ENCODE peak calls at places on chromosomes 11 and 22, in four cellular contexts. X, P, V and I are unnamed samples.

GRCh38 chr22:19115628-19116027 is 6.6 kb downstream of the DGCR2 start:
- DNase-seq in X (no peak), P (no peak), V (no peak), I (no peak)

GRCh38 chr11:28086569-28086968 is 21.4 kb downstream of the KIF18A start:
- DNase-seq in X (no peak), P (no peak), V (no peak), I (no peak)

GRCh38 chr11:13210424-13210823 is 67.2 kb upstream of the BMAL1 start:
- DNase-seq in X (no peak), P (no peak), V (peak), I (peak)

GRCh38 chr11:27241316-27242122 is 121.5 kb downstream of the CCDC34 start:
- DNase-seq in X (no peak), P (no peak), V (no peak), I (no peak)

GRCh38 chr22:46500201-46500600 is 37.2 kb downstream of the CELSR1 start:
- DNase-seq in X (no peak), P (no peak), V (no peak), I (no peak)

GRCh38 chr11:30902929-30903328 is 316.8 kb upstream of the MPPED2 start:
- DNase-seq in X (no peak), P (no peak), V (no peak), I (no peak)

GRCh38 chr22:25546751-25547150 is 17.7 kb upstream of the GRK3 start:
- DNase-seq in X (no peak), P (no peak), V (no peak), I (no peak)

GRCh38 chr11:15101072-15101701 is 13.5 kb upstream of the INSC start:
- DNase-seq in X (peak), P (peak), V (peak), I (peak)

GRCh38 chr11:108890482-108891092 is 225.7 kb downstream of the DDX10 start:
- DNase-seq in X (no peak), P (no peak), V (no peak), I (no peak)

GRCh38 chr11:65611758-65612603 is 2.0 kb downstream of the MAP3K11 start:
- DNase-seq in X (no peak), P (no peak), V (no peak), I (no peak)

GRCh38 chr22:35630891-35631290 is 13.8 kb upstream of the MB start:
- DNase-seq in X (no peak), P (no peak), V (no peak), I (no peak)

GRCh38 chr11:133697161-133697560 is 148.2 kb downstream of the SPATA19 start:
- DNase-seq in X (no peak), P (no peak), V (no peak), I (no peak)

GRCh38 chr11:75966546-75967287 is 151.7 kb downstream of the UVRAG start:
- DNase-seq in X (no peak), P (no peak), V (no peak), I (no peak)

GRCh38 chr11:73445980-73446379 is 69.8 kb downstream of the RELT start:
- DNase-seq in X (no peak), P (no peak), V (no peak), I (no peak)

GRCh38 chr11:112260490-112260889 is at the start of gene PLET1:
- DNase-seq in X (no peak), P (no peak), V (no peak), I (no peak)

GRCh38 chr11:36129955-36130354 is 159.3 kb downstream of the COMMD9 start:
- DNase-seq in X (no peak), P (no peak), V (no peak), I (no peak)

GRCh38 chr11:70483940-70484339 is 85.6 kb downstream of the CTTN start:
- DNase-seq in X (no peak), P (no peak), V (no peak), I (no peak)

GRCh38 chr11:57179701-57180100 is 2.1 kb upstream of the LRRC55 start:
- DNase-seq in X (no peak), P (no peak), V (no peak), I (no peak)

GRCh38 chr11:35404397-35404775 is 15.0 kb downstream of the SLC1A2 start:
- DNase-seq in X (peak), P (no peak), V (no peak), I (no peak)

GRCh38 chr11:92859290-92859689 is 110.2 kb upstream of the MTNR1B start:
- DNase-seq in X (no peak), P (no peak), V (no peak), I (no peak)

GRCh38 chr11:98455500-98456186 is 565.1 kb upstream of the CNTN5 start:
- DNase-seq in X (no peak), P (no peak), V (no peak), I (no peak)

GRCh38 chr11:129090056-129090455 is 102.1 kb downstream of the ARHGAP32 start:
- DNase-seq in X (no peak), P (no peak), V (no peak), I (no peak)

GRCh38 chr11:123800041-123800440 is 6.1 kb downstream of the OR6M1 start:
- DNase-seq in X (no peak), P (no peak), V (no peak), I (no peak)